ENCODE peak calls at places on chromosomes 5 and 9, in seven cellular contexts. N is effector CD4-positive, alpha-beta T cell; I is HTR-8/SVneo; U is T-cell; Z is amygdala; O is mesenchymal stem cell; S is NCI-H1436. F is an unnamed sample.

GRCh38 chr5:132420706-132421272 is 51.3 kb downstream of the SLC22A5 start:
- DNase-seq in N (no peak), I (no peak), U (no peak), Z (no peak), O (no peak), S (no peak), F (no peak)

GRCh38 chr5:79149432-79149831 is 37.8 kb downstream of the BHMT start:
- DNase-seq in N (no peak), I (no peak), U (no peak), Z (no peak), O (no peak), S (no peak), F (no peak)

GRCh38 chr9:11088826-11089374 is 476.1 kb upstream of the PTPRD start:
- DNase-seq in N (no peak), I (no peak), U (no peak), Z (no peak), O (peak), S (no peak), F (no peak)

GRCh38 chr9:22528485-22528884 is 81.9 kb downstream of the DMRTA1 start:
- DNase-seq in N (no peak), I (no peak), U (no peak), Z (no peak), O (peak), S (no peak), F (no peak)

GRCh38 chr5:156920042-156920860 is 42.8 kb downstream of the TIMD4 start:
- DNase-seq in N (no peak), I (no peak), U (no peak), Z (no peak), O (no peak), S (no peak), F (peak)

GRCh38 chr5:89668821-89669220 is 740.7 kb downstream of the CETN3 start:
- DNase-seq in N (no peak), I (no peak), U (no peak), Z (no peak), O (no peak), S (no peak), F (no peak)

GRCh38 chr9:89759563-89759962 is 154.8 kb downstream of the GADD45G start:
- DNase-seq in N (no peak), I (no peak), U (no peak), Z (no peak), O (no peak), S (peak), F (peak)

GRCh38 chr5:172085738-172086137 is 79.3 kb upstream of the FBXW11 start:
- DNase-seq in N (no peak), I (no peak), U (no peak), Z (no peak), O (no peak), S (no peak), F (no peak)

GRCh38 chr5:7927466-7928375 is 58.8 kb downstream of the MTRR start:
- DNase-seq in N (peak), I (peak), U (no peak), Z (no peak), O (peak), S (peak), F (peak)

GRCh38 chr5:77355751-77356150 is 136.4 kb downstream of the WDR41 start:
- DNase-seq in N (no peak), I (no peak), U (no peak), Z (no peak), O (no peak), S (no peak), F (no peak)

GRCh38 chr5:66144799-66145390 is 795 bp downstream of the SREK1 start:
- DNase-seq in N (no peak), I (peak), U (no peak), Z (no peak), O (no peak), S (peak), F (no peak)

GRCh38 chr9:127568618-127568970 is 43.5 kb upstream of the STXBP1 start:
- DNase-seq in N (no peak), I (no peak), U (no peak), Z (no peak), O (no peak), S (no peak), F (no peak)

GRCh38 chr5:74927336-74927735 is 61.1 kb upstream of the FAM169A start:
- DNase-seq in N (no peak), I (no peak), U (no peak), Z (no peak), O (no peak), S (no peak), F (no peak)

GRCh38 chr5:154444559-154445421 is 1.0 kb upstream of the SAP30L start:
- DNase-seq in N (peak), I (peak), U (no peak), Z (no peak), O (peak), S (no peak), F (peak)

GRCh38 chr9:108444400-108445358 is 411.1 kb downstream of the ACTL7B start:
- DNase-seq in N (no peak), I (peak), U (no peak), Z (no peak), O (peak), S (no peak), F (peak)

GRCh38 chr5:2013301-2014057 is 130.8 kb upstream of the IRX4 start:
- DNase-seq in N (no peak), I (no peak), U (no peak), Z (no peak), O (no peak), S (no peak), F (peak)

GRCh38 chr9:89226076-89226475 is 47.5 kb upstream of the SHC3 start:
- DNase-seq in N (no peak), I (no peak), U (no peak), Z (no peak), O (peak), S (no peak), F (peak)

GRCh38 chr5:147648597-147648996 is 133.9 kb downstream of the JAKMIP2 start:
- DNase-seq in N (no peak), I (no peak), U (no peak), Z (no peak), O (no peak), S (no peak), F (no peak)

GRCh38 chr5:91928751-91929521 is 545.8 kb upstream of the ARRDC3 start:
- DNase-seq in N (no peak), I (peak), U (no peak), Z (no peak), O (peak), S (peak), F (no peak)

GRCh38 chr5:147913786-147914185 is 7.4 kb upstream of the C5orf46 start:
- DNase-seq in N (no peak), I (no peak), U (no peak), Z (no peak), O (no peak), S (no peak), F (no peak)

GRCh38 chr9:99050292-99050911 is 54.5 kb upstream of the TGFBR1 start:
- DNase-seq in N (no peak), I (no peak), U (no peak), Z (no peak), O (peak), S (peak), F (no peak)

GRCh38 chr5:10509593-10509992 is 54.3 kb upstream of the ANKRD33B start:
- DNase-seq in N (no peak), I (no peak), U (no peak), Z (no peak), O (no peak), S (no peak), F (no peak)

GRCh38 chr9:133248722-133249295 is 26.2 kb downstream of the ABO start:
- DNase-seq in N (no peak), I (no peak), U (no peak), Z (no peak), O (no peak), S (no peak), F (peak)

GRCh38 chr5:97980291-97980690 is 793.2 kb upstream of the RGMB start:
- DNase-seq in N (no peak), I (no peak), U (no peak), Z (no peak), O (no peak), S (no peak), F (no peak)

GRCh38 chr5:159878988-159879471 is 37.3 kb upstream of the ADRA1B start:
- DNase-seq in N (no peak), I (peak), U (no peak), Z (peak), O (peak), S (peak), F (peak)

GRCh38 chr9:133342570-133342969 is 5.4 kb downstream of the MED22 start:
- DNase-seq in N (no peak), I (no peak), U (no peak), Z (no peak), O (no peak), S (no peak), F (no peak)

GRCh38 chr9:79687131-79687447 is 115.3 kb downstream of the TLE4 start:
- DNase-seq in N (no peak), I (no peak), U (peak), Z (no peak), O (no peak), S (no peak), F (no peak)

GRCh38 chr9:32742296-32742695 is 41.0 kb upstream of the TMEM215 start:
- DNase-seq in N (no peak), I (no peak), U (no peak), Z (no peak), O (no peak), S (no peak), F (no peak)

GRCh38 chr5:107772418-107773310 is 101.9 kb upstream of the EFNA5 start:
- DNase-seq in N (no peak), I (no peak), U (no peak), Z (no peak), O (no peak), S (peak), F (no peak)

GRCh38 chr9:76200315-76200714 is 193.9 kb downstream of the RFK start:
- DNase-seq in N (no peak), I (no peak), U (no peak), Z (no peak), O (no peak), S (no peak), F (no peak)